ENCODE peak calls at places on chromosomes 5 and 9, in four cellular contexts. U is activated T-cell treated with anti-CD3 and anti-CD28 coated beads for 1 hour; M is stimulated activated CD4-positive, alpha-beta T cell treated with anti-CD3 and anti-CD28 coated beads, Interleukin-1b, Interleukin-23, amount 100 ng/mL, for 4 hours; D is AG09309. Z is an unnamed sample.
A peak's percentile ranks its signal among the peaks of the same experiment; 100 is the strongest.

GRCh38 chr5:59496524-59497134 is 396.9 kb downstream of the PDE4D start:
- DNase-seq in U (no peak), M (no peak), D (no peak), Z (peak; percentile 54)

GRCh38 chr9:22682536-22683392 is 236.1 kb downstream of the DMRTA1 start:
- DNase-seq in U (no peak), M (no peak), D (no peak), Z (no peak)

GRCh38 chr5:62296998-62297397 is 9.0 kb upstream of the KIF2A start:
- DNase-seq in U (no peak), M (no peak), D (no peak), Z (no peak)

GRCh38 chr5:1292846-1293415 is 1.9 kb downstream of the TERT start:
- DNase-seq in U (no peak), M (no peak), D (no peak), Z (peak; percentile 70)

GRCh38 chr9:19085295-19085694 is 17.4 kb downstream of the HAUS6 start:
- DNase-seq in U (no peak), M (no peak), D (no peak), Z (no peak)

GRCh38 chr5:82259172-82259800 is 18.9 kb downstream of the RPS23 start:
- DNase-seq in U (no peak), M (no peak), D (peak; percentile 11), Z (no peak)

GRCh38 chr5:32047056-32047455 is 127.1 kb downstream of the GOLPH3 start:
- DNase-seq in U (no peak), M (no peak), D (no peak), Z (no peak)

GRCh38 chr5:3417376-3417943 is 178.2 kb upstream of the IRX1 start:
- DNase-seq in U (no peak), M (no peak), D (no peak), Z (no peak)

GRCh38 chr5:60698316-60698715 is 1.6 kb downstream of the DEPDC1B start:
- DNase-seq in U (no peak), M (no peak), D (no peak), Z (no peak)

GRCh38 chr9:37146372-37146771 is 26.0 kb downstream of the ZCCHC7 start:
- DNase-seq in U (no peak), M (no peak), D (no peak), Z (no peak)

GRCh38 chr5:115372121-115372520 is 75.7 kb upstream of the CCDC112 start:
- DNase-seq in U (no peak), M (no peak), D (no peak), Z (no peak)

GRCh38 chr9:133371261-133371711 is 4.6 kb downstream of the SURF4 start:
- DNase-seq in U (peak; percentile 48), M (peak; percentile 53), D (no peak), Z (peak; percentile 82)